ENCODE peak calls at places on chromosomes 6 and 20, in seven cellular contexts. O is stimulated activated CD4-positive, alpha-beta T cell treated with anti-CD3 and anti-CD28 coated beads, TNF-alpha, amount 100 ng/mL, for 4 hours; P is mesenteric fat pad; L is GM04503; Z is AG04450; D is GM20000; T is IMR-90. Q is an unnamed sample.

GRCh38 chr20:2217857-2218529 is 77.8 kb upstream of the TGM3 start:
- DNase-seq in P (no peak), O (no peak), D (no peak), T (no peak), Z (no peak), L (no peak), Q (no peak)

GRCh38 chr6:20409427-20409971 is 7.8 kb downstream of the E2F3 start:
- DNase-seq in Z (no peak), T (no peak), P (no peak), O (no peak), L (no peak), D (peak), Q (no peak)

GRCh38 chr6:5081955-5082354 is 3.2 kb upstream of the PPP1R3G start:
- DNase-seq in P (no peak), O (no peak), T (peak), L (no peak), D (no peak), Z (no peak), Q (no peak)

GRCh38 chr20:55782861-55783260 is 222.5 kb downstream of the CBLN4 start:
- DNase-seq in Z (no peak), O (no peak), L (no peak), T (no peak), D (no peak), P (no peak), Q (no peak)

GRCh38 chr6:157528931-157529653 is 148.1 kb downstream of the ZDHHC14 start:
- DNase-seq in O (no peak), P (peak), L (no peak), D (no peak), T (no peak), Z (no peak), Q (no peak)

GRCh38 chr20:57902478-57902877 is 192.7 kb upstream of the PMEPA1 start:
- DNase-seq in P (no peak), D (peak), Z (no peak), L (peak), O (no peak), T (peak), Q (peak)

GRCh38 chr6:29999426-29999825 is 57.1 kb downstream of the HLA-A start:
- DNase-seq in P (peak), L (no peak), O (no peak), Z (no peak), D (no peak), T (no peak), Q (no peak)

GRCh38 chr6:31831350-31832215 is 4.0 kb downstream of the HSPA1B start:
- DNase-seq in O (no peak), D (no peak), T (no peak), L (no peak), Z (no peak), P (no peak), Q (no peak)

GRCh38 chr6:30077218-30077617 is 1.6 kb upstream of the RNF39 start:
- DNase-seq in D (peak), T (no peak), P (no peak), L (no peak), Z (no peak), O (no peak), Q (no peak)

GRCh38 chr20:38260025-38260377 is 534 bp downstream of the KIAA1755 start:
- DNase-seq in Z (no peak), T (no peak), O (no peak), P (no peak), D (no peak), L (no peak), Q (no peak)

GRCh38 chr6:56144538-56145324 is 102.6 kb downstream of the COL21A1 start:
- DNase-seq in Z (no peak), D (no peak), L (peak), T (peak), P (no peak), O (no peak), Q (peak)

GRCh38 chr20:56274156-56274555 is 25.6 kb downstream of the MC3R start:
- DNase-seq in T (no peak), Z (no peak), L (no peak), D (no peak), P (no peak), O (no peak), Q (no peak)

GRCh38 chr20:44068780-44069191 is 118.2 kb downstream of the JPH2 start:
- DNase-seq in O (no peak), L (no peak), T (no peak), P (peak), D (peak), Z (no peak), Q (no peak)

GRCh38 chr6:153150767-153151440 is 19.8 kb upstream of the RGS17 start:
- DNase-seq in L (no peak), P (no peak), O (no peak), D (no peak), T (no peak), Z (no peak), Q (no peak)

GRCh38 chr6:111871725-111872520 is 1.3 kb downstream of the FYN start:
- DNase-seq in Z (no peak), P (no peak), D (peak), L (no peak), T (peak), O (no peak), Q (peak)

GRCh38 chr20:63531686-63532448 is 5.3 kb downstream of the PTK6 start:
- DNase-seq in P (no peak), O (no peak), L (no peak), T (no peak), Z (no peak), D (no peak), Q (no peak)

GRCh38 chr6:3841711-3842565 is 7.2 kb upstream of the FAM50B start:
- DNase-seq in P (no peak), O (no peak), T (peak), L (peak), Z (no peak), D (no peak), Q (no peak)

GRCh38 chr6:21808551-21809181 is 215.1 kb downstream of the SOX4 start:
- DNase-seq in D (no peak), Z (no peak), P (no peak), O (no peak), T (no peak), L (no peak), Q (no peak)

GRCh38 chr6:102355578-102355977 is 962.1 kb downstream of the GRIK2 start:
- DNase-seq in Z (no peak), T (no peak), P (no peak), D (no peak), L (no peak), O (no peak), Q (no peak)

GRCh38 chr20:40719330-40719729 is 30.3 kb upstream of the MAFB start:
- DNase-seq in L (no peak), T (no peak), Z (no peak), O (no peak), P (no peak), D (no peak), Q (no peak)

GRCh38 chr6:154558513-154558912 is 48.0 kb upstream of the CNKSR3 start:
- DNase-seq in T (no peak), L (no peak), Z (no peak), O (no peak), D (no peak), P (no peak), Q (no peak)

GRCh38 chr6:74087898-74088297 is 391.9 kb downstream of the CD109 start:
- DNase-seq in Z (peak), O (no peak), D (no peak), T (peak), P (no peak), L (no peak), Q (no peak)

GRCh38 chr20:51608060-51608459 is 65.5 kb upstream of the NFATC2 start:
- DNase-seq in Z (no peak), L (no peak), D (peak), P (no peak), O (no peak), T (no peak), Q (no peak)

GRCh38 chr6:78607188-78607587 is 260.2 kb upstream of the IRAK1BP1 start:
- DNase-seq in P (no peak), D (no peak), Z (no peak), L (peak), O (no peak), T (peak), Q (no peak)

GRCh38 chr20:33859157-33859695 is 48.1 kb downstream of the CHMP4B start:
- DNase-seq in L (no peak), T (no peak), O (no peak), D (no peak), Z (no peak), P (no peak), Q (no peak)

GRCh38 chr6:37473364-37474095 is 26.2 kb downstream of the CCDC167 start:
- DNase-seq in Z (no peak), O (no peak), P (peak), D (no peak), L (no peak), T (peak), Q (no peak)

GRCh38 chr6:39218868-39219567 is 10.3 kb downstream of the KCNK5 start:
- DNase-seq in T (no peak), O (no peak), Z (no peak), D (peak), P (no peak), L (no peak), Q (no peak)

GRCh38 chr20:44056010-44056698 is 130.8 kb downstream of the JPH2 start:
- DNase-seq in T (no peak), O (no peak), Z (no peak), P (peak), L (no peak), D (no peak), Q (no peak)

GRCh38 chr6:62570372-62570771 is 284.3 kb upstream of the KHDRBS2 start:
- DNase-seq in Z (no peak), T (no peak), O (no peak), D (no peak), P (no peak), L (no peak), Q (no peak)

GRCh38 chr6:166194885-166195860 is 27.5 kb upstream of the TBXT start:
- DNase-seq in Z (no peak), D (no peak), T (no peak), P (no peak), L (no peak), O (no peak), Q (no peak)

GRCh38 chr6:89840538-89840937 is 10.9 kb downstream of the CASP8AP2 start:
- DNase-seq in O (no peak), T (peak), L (no peak), P (no peak), Z (no peak), D (no peak), Q (no peak)